ENCODE peak calls at places on chromosome 11, in eight cellular contexts. C, S, D, H, Q, E, O and W are unnamed samples.

GRCh38 chr11:12149672-12150225 is 39.4 kb downstream of the MICAL2 start:
- DNase-seq in O (no peak), S (no peak), Q (no peak), E (no peak), D (no peak), C (no peak), H (no peak), W (no peak)

GRCh38 chr11:130585545-130585944 is 137.1 kb downstream of the ADAMTS15 start:
- DNase-seq in C (peak), E (no peak), S (no peak), Q (no peak), O (no peak), D (no peak), H (peak), W (no peak)

GRCh38 chr11:47538741-47539575 is 14.0 kb downstream of the CELF1 start:
- DNase-seq in O (no peak), S (no peak), Q (no peak), E (no peak), D (no peak), C (no peak), H (no peak), W (peak)

GRCh38 chr11:1531418-1531817 is 40.7 kb downstream of the DUSP8 start:
- DNase-seq in Q (no peak), S (no peak), O (no peak), E (no peak), D (no peak), H (no peak), C (peak), W (no peak)

GRCh38 chr11:48013269-48013901 is 33.0 kb downstream of the PTPRJ start:
- DNase-seq in H (no peak), S (no peak), D (no peak), C (peak), Q (peak), O (peak), E (peak), W (no peak)

GRCh38 chr11:19474954-19475811 is 234.4 kb upstream of the E2F8 start:
- DNase-seq in S (no peak), Q (no peak), H (no peak), C (no peak), O (no peak), E (no peak), D (no peak), W (no peak)

GRCh38 chr11:78801161-78801884 is 226.7 kb upstream of the NARS2 start:
- DNase-seq in S (peak), O (no peak), Q (peak), D (no peak), H (peak), E (no peak), C (peak), W (peak)

GRCh38 chr11:843818-844692 is 1.4 kb downstream of the TSPAN4 start:
- DNase-seq in C (peak), O (peak), E (no peak), S (peak), Q (peak), H (peak), D (peak), W (no peak)

GRCh38 chr11:13016415-13016814 is 7.3 kb downstream of the RASSF10 start:
- DNase-seq in D (peak), Q (no peak), S (no peak), O (no peak), C (peak), E (no peak), H (peak), W (no peak)

GRCh38 chr11:3836903-3837302 is 3.9 kb downstream of the RHOG start:
- DNase-seq in O (peak), E (peak), C (no peak), Q (no peak), D (no peak), H (no peak), S (no peak), W (no peak)

GRCh38 chr11:87150936-87151335 is 113.2 kb downstream of the TMEM135 start:
- DNase-seq in H (peak), O (no peak), C (no peak), Q (no peak), S (no peak), D (no peak), E (no peak), W (no peak)

GRCh38 chr11:66717925-66718319 is 11.1 kb downstream of the SPTBN2 start:
- DNase-seq in Q (no peak), D (no peak), O (no peak), C (no peak), H (no peak), E (no peak), S (no peak), W (no peak)

GRCh38 chr11:66720223-66720898 is 8.7 kb downstream of the SPTBN2 start:
- DNase-seq in E (peak), Q (no peak), O (no peak), D (peak), S (no peak), C (peak), H (peak), W (no peak)

GRCh38 chr11:66720899-66721470 is 8.0 kb downstream of the SPTBN2 start:
- DNase-seq in H (no peak), C (no peak), S (no peak), E (no peak), D (no peak), Q (no peak), O (no peak), W (no peak)

GRCh38 chr11:66719111-66719872 is 9.7 kb downstream of the SPTBN2 start:
- DNase-seq in H (no peak), E (no peak), O (no peak), C (no peak), S (no peak), D (no peak), Q (no peak), W (no peak)

DNA sequence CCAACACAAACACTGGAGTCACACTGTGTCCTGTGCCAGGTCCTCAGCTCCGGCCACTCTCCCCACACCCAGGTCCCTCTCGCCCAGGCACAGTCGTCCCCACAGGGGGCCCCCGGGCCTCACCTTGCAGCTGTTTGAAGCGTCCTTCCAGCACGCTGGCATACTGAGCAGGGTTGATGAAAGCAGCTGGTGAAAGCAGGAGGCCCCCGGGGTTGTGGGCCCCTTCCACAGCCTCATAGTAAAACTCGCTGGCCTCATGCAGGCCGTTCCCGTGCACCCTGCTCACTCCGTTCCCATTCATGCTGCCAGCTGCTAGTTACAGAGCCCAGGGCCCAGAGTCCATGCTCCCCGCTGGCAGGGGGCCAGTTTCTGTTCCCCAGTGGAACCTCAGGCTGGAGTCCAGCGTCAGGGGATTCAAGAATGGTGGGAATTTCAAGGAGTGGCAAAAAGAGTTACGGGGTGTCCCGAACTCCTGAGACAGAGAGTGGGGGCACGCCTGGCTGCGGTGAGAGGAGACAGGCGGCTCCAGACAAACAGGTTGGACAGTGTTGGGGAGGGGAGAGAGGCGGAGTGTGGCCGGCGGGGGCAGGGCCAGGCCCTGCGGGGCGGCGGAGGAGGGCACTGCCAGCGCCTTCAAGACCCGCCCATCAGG is 10.6 kb downstream of the SPTBN2 start:
- DNase-seq in Q (no peak), D (peak), O (peak), E (no peak), C (peak), H (no peak), S (no peak), W (no peak)
- TF ChIP-seq CTCF in Q (no peak), D (peak), O (peak), E (no peak), C (peak), H (no peak), S (no peak), W (peak)

DNA sequence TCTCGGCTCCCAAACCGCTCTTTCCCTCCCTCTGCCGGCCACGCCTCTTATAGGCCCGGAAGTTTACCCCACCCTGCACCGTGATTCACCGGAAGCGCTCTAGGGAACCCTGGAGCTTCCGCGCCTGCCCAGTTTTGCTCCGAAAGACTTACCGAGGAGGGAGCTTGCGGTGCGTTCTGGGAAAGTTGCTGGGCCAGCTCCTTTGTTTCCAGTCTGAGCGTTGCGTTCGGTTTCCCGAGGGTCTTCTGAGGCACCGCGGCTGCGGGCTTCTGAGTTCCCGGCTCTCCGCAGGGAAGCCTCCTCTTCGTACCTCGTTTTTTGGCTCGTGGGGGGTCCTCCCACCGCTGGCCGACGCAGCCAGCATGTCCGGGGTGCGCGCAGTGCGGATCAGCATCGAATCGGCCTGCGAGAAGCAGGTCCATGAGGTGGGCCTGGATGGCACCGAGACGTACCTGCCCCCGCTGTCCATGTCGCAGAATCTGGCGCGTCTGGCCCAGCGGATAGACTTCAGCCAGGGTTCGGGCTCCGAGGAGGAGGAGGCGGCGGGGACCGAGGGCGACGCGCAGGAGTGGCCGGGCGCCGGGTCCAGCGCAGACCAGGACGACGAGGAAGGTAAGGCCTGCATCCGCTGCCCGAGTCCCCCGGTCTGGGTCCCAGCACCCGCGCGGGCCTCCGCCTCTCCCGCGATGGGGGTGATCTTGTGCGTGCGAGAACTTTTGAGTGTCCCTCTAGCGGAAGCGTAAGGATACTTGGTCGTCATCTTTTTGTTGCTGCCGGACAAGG is at the start of gene MED17:
- DNase-seq in C (peak), D (peak), Q (peak), S (peak), O (peak), H (peak), E (peak), W (peak)
- TF ChIP-seq CTCF in C (peak), D (peak), Q (peak), S (peak), O (peak), H (peak), E (no peak), W (peak)

GRCh38 chr11:46521947-46522681 is 71.7 kb downstream of the AMBRA1 start:
- DNase-seq in E (no peak), O (no peak), D (no peak), Q (no peak), S (no peak), H (no peak), C (no peak), W (no peak)
- TF ChIP-seq CTCF in E (no peak), O (no peak), D (peak), Q (no peak), S (no peak), H (no peak), C (no peak), W (peak)

GRCh38 chr11:24781288-24781687 is 284.4 kb downstream of the LUZP2 start:
- DNase-seq in E (no peak), C (peak), S (no peak), H (no peak), D (no peak), Q (no peak), O (no peak), W (no peak)

DNA sequence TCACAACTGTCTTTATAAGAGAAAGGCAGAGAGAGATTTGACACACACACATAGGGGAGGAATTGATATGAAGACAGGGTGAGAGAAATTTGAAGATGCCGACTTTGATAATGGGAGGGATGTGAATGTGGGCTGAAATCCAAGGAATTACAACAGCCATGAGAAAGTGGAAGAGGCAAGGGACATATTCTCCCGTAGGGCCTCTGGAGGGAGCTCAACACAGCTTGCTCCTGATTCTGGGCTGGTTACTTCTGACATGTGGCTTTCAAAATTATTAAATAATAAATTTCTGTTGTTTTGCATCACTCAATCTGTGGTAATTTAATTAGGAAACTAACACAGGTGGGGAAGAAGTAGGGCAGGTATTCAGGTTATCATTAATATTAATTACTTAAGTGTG is 282.9 kb downstream of the LUZP2 start:
- DNase-seq in S (no peak), C (peak), D (no peak), Q (no peak), H (peak), O (no peak), E (no peak), W (no peak)
- TF ChIP-seq CTCF in S (no peak), C (peak), D (no peak), Q (no peak), H (no peak), O (peak), E (no peak), W (peak)

GRCh38 chr11:65181569-65182257 is at the start of gene CAPN1:
- DNase-seq in C (peak), Q (peak), S (peak), O (peak), H (peak), E (peak), D (peak), W (no peak)

GRCh38 chr11:65182258-65183170 is 786 bp downstream of the CAPN1 start:
- DNase-seq in D (peak), O (peak), C (peak), Q (peak), S (no peak), E (no peak), H (peak), W (no peak)

GRCh38 chr11:65183201-65183891 is 1.6 kb downstream of the CAPN1 start:
- DNase-seq in D (no peak), S (no peak), Q (no peak), E (no peak), H (peak), C (peak), O (no peak), W (no peak)

GRCh38 chr11:65184146-65184545 is 2.4 kb downstream of the CAPN1 start:
- DNase-seq in O (no peak), Q (no peak), H (no peak), C (no peak), D (no peak), E (no peak), S (no peak), W (no peak)

GRCh38 chr11:65180877-65181568 is 705 bp upstream of the CAPN1 start:
- DNase-seq in C (peak), O (peak), Q (peak), S (peak), H (peak), D (peak), E (peak), W (no peak)
- TF ChIP-seq CTCF in C (peak), O (peak), Q (peak), S (peak), H (peak), D (peak), E (peak), W (peak)

DNA sequence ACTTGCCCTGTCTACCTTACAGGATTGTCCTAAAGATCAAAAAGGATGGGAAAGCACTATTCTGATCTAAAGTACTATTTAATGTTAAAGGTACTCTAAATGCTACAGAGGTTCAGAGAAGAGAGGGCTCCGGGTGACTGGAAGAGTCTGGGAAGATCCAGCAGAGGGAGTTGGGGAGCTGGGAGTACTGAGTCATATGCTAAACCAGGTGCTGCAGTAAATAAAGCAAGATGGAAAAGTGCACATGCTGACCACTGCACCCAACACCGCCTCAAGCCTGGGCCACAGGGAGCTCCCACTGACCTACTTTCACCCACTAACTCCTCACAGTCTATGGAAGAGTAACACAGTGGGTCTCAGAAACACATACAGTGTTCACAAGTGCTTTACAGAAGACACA is 49.3 kb downstream of the WT1 start:
- DNase-seq in O (no peak), Q (no peak), C (peak), D (peak), H (peak), S (peak), E (no peak), W (no peak)
- TF ChIP-seq CTCF in O (no peak), Q (no peak), C (peak), D (no peak), H (peak), S (peak), E (no peak), W (peak)

DNA sequence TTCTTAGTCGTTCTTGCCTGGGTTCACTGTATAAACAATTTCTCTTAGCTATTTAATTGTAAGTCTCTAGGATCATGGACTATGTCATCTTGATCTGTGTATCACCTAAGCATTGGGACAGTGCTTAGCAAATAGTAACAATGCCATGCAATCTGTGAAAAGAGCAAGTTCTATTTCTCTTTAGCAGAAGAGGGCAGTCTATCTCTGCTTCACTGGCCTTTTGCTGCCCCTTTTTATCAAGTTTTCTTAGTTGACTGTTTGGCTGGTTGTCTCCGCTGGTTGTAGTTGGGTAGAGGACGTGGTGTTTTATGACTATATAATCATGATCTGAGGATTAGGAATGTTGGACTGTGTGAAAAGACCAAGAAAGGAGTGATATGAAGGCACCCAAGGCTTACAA is 315.0 kb downstream of the JRKL start:
- DNase-seq in C (no peak), S (no peak), O (no peak), D (no peak), Q (no peak), E (no peak), H (no peak), W (no peak)
- TF ChIP-seq CTCF in C (no peak), S (no peak), O (no peak), D (no peak), Q (no peak), E (no peak), H (no peak), W (no peak)

GRCh38 chr11:66951135-66951534 is 7.0 kb downstream of the PC start:
- DNase-seq in S (no peak), O (no peak), H (no peak), E (no peak), Q (no peak), D (no peak), C (no peak), W (no peak)
- TF ChIP-seq CTCF in S (no peak), O (no peak), H (no peak), E (no peak), Q (no peak), D (no peak), C (no peak), W (no peak)

DNA sequence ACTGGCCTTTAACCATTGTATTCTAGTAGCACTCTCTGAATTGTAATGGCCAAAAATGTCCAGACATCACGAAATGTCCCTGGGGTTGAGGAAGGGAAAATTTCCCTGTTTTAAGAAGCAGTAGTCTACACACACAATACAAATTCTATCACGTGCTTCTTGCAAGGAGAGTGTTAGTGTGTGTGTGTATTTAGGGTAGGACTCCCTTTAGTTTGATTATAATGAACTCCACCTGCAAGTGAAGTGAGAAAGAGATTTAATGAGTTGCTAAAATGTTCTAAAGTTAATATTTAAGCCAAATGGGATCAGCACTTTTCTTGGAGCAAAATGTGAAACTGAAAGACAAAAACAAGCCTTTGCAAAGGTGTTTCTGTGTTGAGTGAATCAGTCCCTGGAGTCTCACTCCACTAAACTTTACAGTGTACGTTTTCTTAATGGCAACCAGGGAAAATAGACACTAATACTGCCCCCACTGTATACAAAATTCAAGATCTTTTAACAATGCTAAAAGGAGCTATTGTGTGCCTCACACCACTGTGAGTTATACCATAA is 590.3 kb upstream of the TENM4 start:
- DNase-seq in E (no peak), D (no peak), O (no peak), S (no peak), H (no peak), Q (no peak), C (no peak), W (peak)
- TF ChIP-seq CTCF in E (no peak), D (no peak), O (no peak), S (no peak), H (no peak), Q (no peak), C (no peak), W (no peak)

GRCh38 chr11:34263462-34264186 is 94.2 kb downstream of the ABTB2 start:
- DNase-seq in H (peak), Q (peak), O (peak), D (no peak), C (peak), S (peak), E (no peak), W (peak)
- TF ChIP-seq CTCF in H (no peak), Q (no peak), O (no peak), D (no peak), C (no peak), S (no peak), E (no peak), W (no peak)